ENCODE peak calls at places on chromosomes 16 and 17, in eight cellular contexts. Q is CD4-positive, CD25-positive, alpha-beta regulatory T cell; J is keratinocyte; K is CD8-positive, alpha-beta memory T cell; P is dorsolateral prefrontal cortex; D is OCI-LY7; C is H1; G is psoas muscle. X is an unnamed sample.

GRCh38 chr17:8609910-8610309 is 20.6 kb downstream of the MYH10 start:
- DNase-seq in D (no peak), K (no peak), P (no peak), J (no peak), C (no peak), Q (no peak), G (no peak), X (no peak)

GRCh38 chr17:39450051-39450450 is 1.0 kb downstream of the MED1 start:
- DNase-seq in Q (no peak), K (no peak), G (no peak), C (no peak), D (no peak), J (no peak), P (no peak), X (no peak)

GRCh38 chr17:79632432-79632735 is 21.5 kb upstream of the RBFOX3 start:
- DNase-seq in C (no peak), K (no peak), P (peak; percentile 1), J (no peak), Q (no peak), G (no peak), D (no peak), X (no peak)

GRCh38 chr17:66702106-66702936 is 132.6 kb upstream of the CACNG5 start:
- DNase-seq in G (no peak), Q (no peak), P (no peak), C (no peak), K (no peak), D (no peak), J (no peak), X (no peak)

GRCh38 chr16:48321307-48322036 is 63.7 kb downstream of the SIAH1 start:
- DNase-seq in G (no peak), C (no peak), P (no peak), D (no peak), K (no peak), J (no peak), Q (no peak), X (no peak)

GRCh38 chr16:50326835-50327465 is 41.8 kb downstream of the BRD7 start:
- DNase-seq in P (no peak), D (peak; percentile 68), K (peak; percentile 85), Q (peak; percentile 79), G (peak; percentile 24), J (no peak), C (no peak), X (no peak)

GRCh38 chr16:90046971-90047713 is 27.9 kb upstream of the DBNDD1 start:
- DNase-seq in P (peak; percentile 67), J (no peak), G (peak; percentile 60), D (no peak), C (no peak), K (no peak), Q (no peak), X (no peak)

GRCh38 chr17:46870116-46870803 is 18.9 kb downstream of the WNT9B start:
- DNase-seq in D (no peak), P (no peak), K (no peak), G (no peak), J (no peak), C (no peak), Q (no peak), X (no peak)

GRCh38 chr17:63960430-63960829 is 12.3 kb downstream of the SCN4A start:
- DNase-seq in J (no peak), K (no peak), P (no peak), Q (no peak), C (no peak), D (no peak), G (no peak), X (no peak)

GRCh38 chr16:30064746-30065111 is 831 bp upstream of the ALDOA start:
- DNase-seq in J (no peak), G (no peak), Q (no peak), P (peak; percentile 80), K (no peak), C (no peak), D (no peak), X (no peak)

GRCh38 chr16:85777583-85778310 is 21.6 kb downstream of the EMC8 start:
- DNase-seq in D (no peak), G (no peak), J (no peak), Q (no peak), K (no peak), C (no peak), P (no peak), X (no peak)

GRCh38 chr17:74920679-74921044 is 2.4 kb downstream of the USH1G start:
- DNase-seq in J (no peak), D (no peak), K (no peak), G (no peak), P (no peak), Q (no peak), C (no peak), X (no peak)

GRCh38 chr16:55944377-55944802 is 69.2 kb upstream of the CES5A start:
- DNase-seq in D (peak; percentile 39), K (peak; percentile 2), P (peak; percentile 78), G (peak; percentile 67), Q (peak; percentile 2), C (peak; percentile 38), J (peak; percentile 9), X (peak; percentile 49)
- H3K27ac ChIP-seq in D (no peak overlapping the region), K (no peak overlapping the region), P (peak overlapping the region; percentile 80), G (no peak overlapping the region), Q (no peak overlapping the region), C (no peak overlapping the region), J (no peak overlapping the region), X (peak overlapping the region; percentile 73)

GRCh38 chr16:8674413-8675022 is at the start of gene ABAT:
- DNase-seq in J (no peak), G (peak; percentile 90), D (peak; percentile 89), K (peak; percentile 89), C (no peak), P (peak; percentile 97), Q (peak; percentile 89), X (peak; percentile 73)
- H3K27ac ChIP-seq in J (no peak within 1 kb of the TSS), G (no peak within 1 kb of the TSS), D (no peak within 1 kb of the TSS), K (peak within 1 kb of the TSS; percentile 52), C (no peak within 1 kb of the TSS), P (peak within 1 kb of the TSS; percentile 53), Q (peak within 1 kb of the TSS; percentile 59), X (peak within 1 kb of the TSS; percentile 69)

DNA sequence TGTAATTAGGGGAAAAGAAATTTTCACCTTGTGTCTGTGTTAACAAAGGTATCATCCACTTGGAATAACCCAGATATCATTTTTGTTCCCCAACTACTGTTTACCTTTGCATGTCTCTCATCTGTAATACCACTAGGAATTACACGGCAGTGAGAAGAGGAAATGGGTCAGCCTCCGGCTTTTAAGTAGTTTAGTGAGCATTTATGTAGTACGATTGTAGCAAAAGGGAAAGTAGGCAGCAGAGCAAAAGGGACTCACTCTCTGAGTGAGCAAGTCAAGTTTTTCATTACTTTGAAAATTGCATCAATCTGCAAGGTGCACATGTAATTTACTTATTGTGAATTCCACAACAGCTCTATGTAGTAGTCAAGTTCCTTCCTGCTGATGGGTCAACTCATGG is 11.2 kb downstream of the PHF12 start:
- DNase-seq in G (no peak), C (no peak), K (no peak), P (no peak), J (no peak), Q (no peak), D (no peak), X (no peak)
- H3K27ac ChIP-seq in G (peak overlapping the region; percentile 80), C (no peak overlapping the region), K (no peak overlapping the region), P (peak overlapping the region; percentile 90), J (no peak overlapping the region), Q (no peak overlapping the region), D (no peak overlapping the region), X (no peak overlapping the region)

GRCh38 chr16:19162085-19162484 is 6.0 kb upstream of the SYT17 start:
- DNase-seq in D (no peak), G (no peak), P (no peak), J (no peak), C (no peak), Q (no peak), K (no peak), X (no peak)
- H3K27ac ChIP-seq in D (no peak overlapping the region), G (no peak overlapping the region), P (no peak overlapping the region), J (no peak overlapping the region), C (no peak overlapping the region), Q (no peak overlapping the region), K (no peak overlapping the region), X (no peak overlapping the region)

DNA sequence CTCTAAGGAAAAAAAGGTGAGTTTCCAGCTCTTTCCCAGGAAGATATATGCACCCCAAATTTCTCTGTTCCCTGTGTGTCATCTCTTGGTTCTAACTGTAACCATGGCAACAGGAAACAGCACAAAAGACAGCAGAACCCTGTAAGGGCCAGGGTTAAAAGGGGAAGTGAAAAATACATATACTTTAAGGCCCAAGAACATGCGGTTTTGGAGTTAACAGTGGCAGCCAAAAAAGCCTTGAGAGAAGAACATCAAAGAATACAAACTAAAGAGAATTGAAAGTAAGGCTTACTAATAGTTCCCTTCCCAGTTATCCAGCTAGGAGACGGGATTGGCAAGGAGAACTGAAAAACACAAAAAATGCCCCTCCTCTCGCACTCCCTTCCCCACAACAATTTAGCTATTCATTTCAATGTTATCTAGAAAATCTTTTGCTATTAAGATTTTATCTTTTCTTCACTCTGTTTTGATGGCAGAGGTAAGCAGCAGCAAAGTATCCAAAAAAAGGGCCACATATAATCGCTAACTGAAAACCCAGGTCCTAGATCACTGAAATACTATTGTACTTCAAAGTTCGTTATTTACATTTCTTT is 1.5 kb downstream of the SPOP start:
- DNase-seq in K (peak; percentile 81), P (no peak), J (no peak), C (no peak), D (peak; percentile 96), G (no peak), Q (peak; percentile 72), X (no peak)
- H3K27ac ChIP-seq in K (peak overlapping the region; percentile 96), P (peak overlapping the region; percentile 98), J (peak overlapping the region; percentile 87), C (no peak overlapping the region), D (peak overlapping the region; percentile 88), G (peak overlapping the region; percentile 93), Q (peak overlapping the region; percentile 99), X (peak overlapping the region; percentile 21)